ENCODE peak calls at places on chromosomes 13 and 19, in ten cellular contexts. R is CD8-positive, alpha-beta T cell; L is psoas muscle; D is IMR-90; A is right lobe of liver; N is neural progenitor cell; X is PC-3; B is ovary; F is tibial nerve; O is A549. W is an unnamed sample.

GRCh38 chr19:50679177-50680125 is 30.2 kb downstream of the C19orf81 start:
- DNase-seq in R (peak), L (peak), D (peak), A (peak), N (peak), X (peak), B (peak), F (peak), O (peak), W (no peak)

GRCh38 chr13:78194904-78195639 is 276.4 kb upstream of the EDNRB start:
- DNase-seq in R (no peak), L (no peak), D (peak), A (no peak), N (peak), X (peak), B (no peak), F (no peak), O (no peak), W (no peak)

GRCh38 chr13:98397221-98397620 is 179.7 kb downstream of the STK24 start:
- DNase-seq in R (no peak), L (no peak), D (peak), A (no peak), N (no peak), X (no peak), B (no peak), F (no peak), O (no peak), W (no peak)

GRCh38 chr19:58279042-58279924 is 528 bp downstream of the ZNF8 start:
- DNase-seq in R (no peak), L (peak), D (peak), A (peak), N (peak), X (peak), B (peak), F (peak), O (peak), W (peak)

GRCh38 chr19:7874080-7874856 is at the start of gene PRR36:
- DNase-seq in R (no peak), L (no peak), D (no peak), A (no peak), N (peak), X (peak), B (peak), F (no peak), O (no peak), W (no peak)

GRCh38 chr13:102911336-102911735 is 65.5 kb downstream of the ERCC5 start:
- DNase-seq in R (no peak), L (no peak), D (no peak), A (no peak), N (no peak), X (peak), B (no peak), F (no peak), O (no peak), W (no peak)

GRCh38 chr13:54875111-54875510 is 1846.5 kb downstream of the OLFM4 start:
- DNase-seq in R (no peak), L (no peak), D (no peak), A (no peak), N (no peak), X (no peak), B (no peak), F (no peak), O (no peak), W (no peak)

GRCh38 chr13:108961542-108962125 is 332.2 kb downstream of the MYO16 start:
- DNase-seq in R (no peak), L (no peak), D (peak), A (no peak), N (peak), X (peak), B (no peak), F (no peak), O (peak), W (no peak)

GRCh38 chr13:113777311-113778260 is 18.6 kb downstream of the TMEM255B start:
- DNase-seq in R (no peak), L (peak), D (peak), A (no peak), N (peak), X (no peak), B (no peak), F (no peak), O (no peak), W (no peak)

GRCh38 chr13:76948139-76948538 is at the start of gene ACOD1:
- DNase-seq in R (no peak), L (no peak), D (no peak), A (no peak), N (no peak), X (peak), B (no peak), F (no peak), O (no peak), W (no peak)

GRCh38 chr13:43227721-43228120 is 204.3 kb downstream of the DNAJC15 start:
- DNase-seq in R (no peak), L (no peak), D (peak), A (no peak), N (no peak), X (peak), B (no peak), F (no peak), O (no peak), W (no peak)

GRCh38 chr19:51469629-51470028 is 8.7 kb upstream of the CEACAM18 start:
- DNase-seq in R (no peak), L (no peak), D (no peak), A (no peak), N (no peak), X (no peak), B (no peak), F (no peak), O (no peak), W (no peak)

GRCh38 chr13:42355841-42356575 is 84.1 kb downstream of the AKAP11 start:
- DNase-seq in R (no peak), L (no peak), D (no peak), A (no peak), N (no peak), X (no peak), B (no peak), F (no peak), O (no peak), W (no peak)

GRCh38 chr19:17577698-17578097 is 22.2 kb downstream of the COLGALT1 start:
- DNase-seq in R (no peak), L (no peak), D (no peak), A (no peak), N (no peak), X (no peak), B (no peak), F (no peak), O (no peak), W (no peak)

GRCh38 chr19:16559896-16560295 is 12.3 kb downstream of the SLC35E1 start:
- DNase-seq in R (no peak), L (no peak), D (no peak), A (no peak), N (no peak), X (no peak), B (no peak), F (no peak), O (no peak), W (no peak)

GRCh38 chr13:46289260-46289955 is 77.7 kb downstream of the LRRC63 start:
- DNase-seq in R (no peak), L (no peak), D (no peak), A (no peak), N (no peak), X (peak), B (no peak), F (no peak), O (no peak), W (no peak)

GRCh38 chr13:112917056-112917664 is 51.9 kb upstream of the MCF2L start:
- DNase-seq in R (no peak), L (no peak), D (no peak), A (no peak), N (no peak), X (no peak), B (no peak), F (no peak), O (no peak), W (no peak)

GRCh38 chr13:100584901-100585300 is 3.7 kb downstream of the GGACT start:
- DNase-seq in R (no peak), L (no peak), D (no peak), A (no peak), N (no peak), X (no peak), B (no peak), F (no peak), O (no peak), W (no peak)

GRCh38 chr13:91574756-91575155 is 176.3 kb downstream of the GPC5 start:
- DNase-seq in R (no peak), L (no peak), D (peak), A (no peak), N (no peak), X (no peak), B (no peak), F (no peak), O (no peak), W (no peak)

GRCh38 chr13:81757348-81757950 is 1416.5 kb upstream of the SPRY2 start:
- DNase-seq in R (no peak), L (no peak), D (no peak), A (no peak), N (no peak), X (no peak), B (no peak), F (no peak), O (no peak), W (no peak)

GRCh38 chr13:73467103-73467502 is 408.3 kb downstream of the KLF5 start:
- DNase-seq in R (no peak), L (no peak), D (peak), A (no peak), N (no peak), X (no peak), B (no peak), F (no peak), O (no peak), W (no peak)

GRCh38 chr19:4455742-4456565 is 1.6 kb downstream of the UBXN6 start:
- DNase-seq in R (no peak), L (peak), D (peak), A (no peak), N (peak), X (peak), B (peak), F (peak), O (no peak), W (no peak)

GRCh38 chr19:4454952-4455738 is 2.4 kb downstream of the UBXN6 start:
- DNase-seq in R (no peak), L (peak), D (peak), A (no peak), N (no peak), X (no peak), B (no peak), F (no peak), O (no peak), W (no peak)

GRCh38 chr19:4457654-4458406 is at the start of gene UBXN6:
- DNase-seq in R (peak), L (peak), D (peak), A (peak), N (peak), X (peak), B (peak), F (peak), O (peak), W (peak)

GRCh38 chr19:4456566-4456842 is 1.1 kb downstream of the UBXN6 start:
- DNase-seq in R (no peak), L (peak), D (peak), A (no peak), N (peak), X (peak), B (no peak), F (no peak), O (no peak), W (no peak)

DNA sequence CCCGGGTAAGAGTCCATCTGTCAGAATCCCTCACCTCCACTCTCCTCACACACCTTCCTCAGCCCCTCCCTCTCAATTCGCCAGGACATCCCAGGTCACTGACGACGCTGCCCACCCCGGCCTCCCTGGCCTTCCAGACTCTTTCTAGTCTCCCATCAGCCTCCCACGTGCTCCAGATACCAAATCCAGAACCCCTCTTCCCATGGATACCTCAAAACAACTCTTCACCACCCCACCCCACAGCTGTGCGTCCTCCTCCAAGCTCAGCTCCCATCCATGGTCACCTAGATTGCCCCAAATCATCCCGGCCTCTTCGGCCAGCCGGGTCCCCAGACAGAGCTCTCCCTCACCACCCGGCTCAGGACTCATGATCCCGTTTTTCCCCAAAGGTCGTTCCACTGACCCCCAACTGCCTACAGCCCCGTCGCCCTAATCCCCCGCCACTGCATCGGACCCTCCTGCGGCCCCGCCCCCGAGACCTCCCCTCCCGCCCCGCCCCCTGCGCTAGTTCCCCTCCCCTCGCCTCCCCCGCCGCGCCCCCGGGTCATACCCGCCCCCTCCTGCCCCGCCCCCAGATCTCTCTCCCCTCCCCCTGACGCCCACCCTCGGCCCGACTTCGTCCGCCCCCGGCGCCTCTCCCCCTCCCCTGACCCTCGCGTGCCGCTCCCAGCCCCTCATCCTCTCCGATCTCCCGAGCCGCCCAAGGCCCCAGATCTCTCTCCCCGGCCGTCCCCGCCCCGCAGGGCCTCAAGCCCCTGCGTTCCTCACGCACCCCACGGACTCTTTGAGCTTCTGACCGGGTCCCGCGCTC is 546 bp downstream of the UBXN6 start:
- DNase-seq in R (no peak), L (peak), D (peak), A (peak), N (peak), X (no peak), B (peak), F (peak), O (peak), W (no peak)
- H3K27ac ChIP-seq in R (no peak), L (peak), D (peak), A (peak), N (peak), X (peak), B (peak), F (peak), O (peak), W (peak)

DNA sequence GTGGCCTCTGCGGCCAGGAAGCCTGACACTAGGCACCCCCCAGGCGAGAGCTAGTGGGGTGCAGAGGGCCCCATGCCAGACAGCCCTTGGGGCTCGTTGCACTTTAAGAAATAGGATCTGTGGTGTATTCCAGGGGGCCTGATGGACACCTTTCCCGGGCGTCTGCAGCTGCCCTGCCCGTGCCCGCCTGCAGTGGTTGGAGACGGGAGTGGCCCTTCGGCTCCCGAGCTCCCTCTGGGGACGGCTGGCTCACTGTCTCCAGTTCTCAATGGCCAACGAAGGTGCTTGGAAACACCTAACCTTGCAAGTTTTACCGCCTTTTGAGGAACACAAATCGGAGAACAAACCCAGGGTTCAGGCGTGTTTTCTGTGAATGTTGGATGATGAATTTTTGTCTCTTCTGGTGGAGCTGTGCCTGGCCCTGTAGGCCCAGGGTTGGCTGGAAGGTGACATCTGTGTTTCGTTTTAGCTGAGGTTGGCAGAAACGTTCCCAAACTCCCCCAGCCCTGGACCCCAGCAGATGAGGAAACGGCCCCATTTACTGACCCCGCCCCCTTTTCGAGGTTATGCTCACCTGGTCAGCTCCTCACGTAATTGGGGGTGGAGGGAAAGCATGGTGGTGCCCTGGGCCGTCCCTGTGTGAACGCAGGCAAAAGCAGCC is 17.4 kb upstream of the NPAS1 start:
- DNase-seq in R (no peak), L (peak), D (no peak), A (no peak), N (no peak), X (no peak), B (no peak), F (no peak), O (no peak), W (no peak)
- TF ChIP-seq CTCF in R (no peak), L (peak), D (no peak), A (peak), N (no peak), X (no peak), B (no peak), F (no peak), O (peak), W (no peak)

DNA sequence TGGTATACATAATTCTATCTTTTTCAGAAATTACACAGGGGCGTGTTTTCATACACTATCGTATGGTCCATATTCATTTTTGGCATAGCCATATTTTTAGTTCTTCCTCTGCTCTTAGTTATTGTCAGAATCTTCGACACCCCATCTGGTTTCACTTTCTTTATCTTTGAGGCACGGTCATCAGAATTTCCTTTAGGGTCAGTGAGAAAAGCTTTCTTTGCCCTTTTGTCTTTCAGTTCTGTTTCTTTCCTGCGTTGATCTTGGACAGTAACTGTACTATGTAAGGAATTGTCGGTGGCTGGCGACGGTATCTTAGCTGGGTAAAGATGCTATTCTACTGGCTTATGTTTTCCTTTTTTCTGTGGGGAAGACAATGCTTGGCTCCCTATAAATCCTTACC is 10.6 kb upstream of the KIR2DL4 start:
- DNase-seq in R (no peak), L (no peak), D (no peak), A (no peak), N (no peak), X (no peak), B (no peak), F (no peak), O (no peak), W (no peak)
- H3K4me3 ChIP-seq in R (peak), L (peak), D (no peak), A (no peak), N (no peak), X (no peak), B (no peak), F (no peak), O (peak), W (peak)

DNA sequence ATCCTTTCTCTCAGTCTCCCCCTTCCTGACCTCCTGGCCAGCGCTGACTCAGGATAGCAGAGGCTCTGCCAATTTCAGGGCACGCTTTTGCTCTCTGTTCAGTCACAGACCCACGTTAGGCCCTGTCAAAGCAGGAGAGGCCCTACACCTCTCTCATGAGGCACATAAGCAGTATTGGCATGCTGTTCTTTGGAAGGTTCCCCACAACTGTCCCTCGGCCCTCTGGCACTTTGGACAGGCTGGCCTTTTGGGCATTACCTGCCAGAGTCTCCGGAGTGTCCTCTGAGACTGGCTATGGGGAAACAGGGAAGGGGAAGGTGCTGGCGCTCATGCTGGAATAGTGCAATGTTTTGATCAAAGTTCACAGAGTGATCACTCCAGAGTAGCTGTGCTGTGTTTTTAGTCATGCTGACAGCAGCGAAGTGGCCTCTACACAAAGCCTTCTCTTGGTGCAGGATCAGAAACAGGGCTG is 23.7 kb upstream of the UBE2L5 start:
- DNase-seq in R (no peak), L (no peak), D (peak), A (peak), N (no peak), X (no peak), B (no peak), F (no peak), O (no peak), W (no peak)
- H3K27ac ChIP-seq in R (no peak), L (no peak), D (no peak), A (peak), N (no peak), X (no peak), B (no peak), F (peak), O (no peak), W (no peak)

GRCh38 chr19:23440791-23441190 is 45.5 kb upstream of the ZNF91 start:
- DNase-seq in R (no peak), L (no peak), D (no peak), A (no peak), N (no peak), X (no peak), B (no peak), F (no peak), O (peak), W (no peak)
- TF ChIP-seq CTCF in R (no peak), L (peak), D (no peak), A (peak), N (peak), X (peak), B (no peak), F (no peak), O (no peak), W (no peak)

GRCh38 chr19:12350890-12351197 is 14.6 kb downstream of the ZNF442 start:
- DNase-seq in R (no peak), L (no peak), D (no peak), A (no peak), N (no peak), X (no peak), B (no peak), F (no peak), O (no peak), W (no peak)
- H3K4me3 ChIP-seq in R (no peak), L (no peak), D (no peak), A (no peak), N (no peak), X (no peak), B (no peak), F (no peak), O (no peak), W (no peak)

W was measured in coronary artery.